ENCODE peak calls at places on chromosomes 1 and 21, in five cellular contexts. F is AG10803, Y is RWPE1, O is AG04450, K is cardiac fibroblast. P is an unnamed sample.

GRCh38 chr21:26519142-26519541 is 53.9 kb downstream of the CYYR1 start:
- DNase-seq in F (no peak), Y (no peak), O (no peak), K (no peak), P (no peak)

GRCh38 chr1:20110679-20111078 is 8.7 kb downstream of the PLA2G2D start:
- DNase-seq in O (peak; percentile 10), Y (peak; percentile 63), K (peak; percentile 92), F (peak; percentile 33), P (no peak)

GRCh38 chr1:200184196-200184595 is 156.7 kb downstream of the NR5A2 start:
- DNase-seq in O (no peak), F (peak; percentile 90), K (peak; percentile 88), Y (peak; percentile 97), P (no peak)

GRCh38 chr1:29471487-29472313 is 235.4 kb downstream of the PTPRU start:
- DNase-seq in F (no peak), K (no peak), O (no peak), Y (no peak), P (no peak)

GRCh38 chr1:8687539-8687938 is 129.9 kb downstream of the RERE start:
- DNase-seq in Y (no peak), K (no peak), F (no peak), O (no peak), P (no peak)

GRCh38 chr1:151993734-151994496 is at the start of gene S100A10:
- DNase-seq in O (no peak), Y (peak; percentile 67), K (peak; percentile 91), F (peak; percentile 86), P (peak; percentile 60)

GRCh38 chr1:246214708-246215504 is 292.2 kb downstream of the SMYD3 start:
- DNase-seq in Y (no peak), O (peak; percentile 89), F (peak; percentile 88), K (peak; percentile 88), P (no peak)

GRCh38 chr21:44424608-44425306 is 30.6 kb upstream of the LRRC3 start:
- DNase-seq in F (no peak), O (no peak), Y (no peak), K (no peak), P (no peak)

GRCh38 chr1:203172184-203173115 is 3.2 kb downstream of the MYBPH start:
- DNase-seq in Y (peak; percentile 82), K (peak; percentile 77), O (peak; percentile 21), F (peak; percentile 64), P (peak; percentile 89)

GRCh38 chr1:81439046-81439823 is 361.5 kb upstream of the ADGRL2 start:
- DNase-seq in F (no peak), Y (no peak), K (no peak), O (no peak), P (no peak)

GRCh38 chr1:44725309-44725698 is 5.7 kb downstream of the RNU5D-1 start:
- DNase-seq in K (no peak), O (no peak), F (no peak), Y (no peak), P (no peak)

GRCh38 chr1:61143821-61144220 is 61.5 kb downstream of the NFIA start:
- DNase-seq in O (no peak), Y (no peak), K (no peak), F (no peak), P (no peak)

GRCh38 chr1:219837274-219837993 is 90.9 kb downstream of the SLC30A10 start:
- DNase-seq in K (peak; percentile 67), O (peak; percentile 10), F (peak; percentile 49), Y (peak; percentile 53), P (peak; percentile 51)

GRCh38 chr1:42282024-42282579 is 52.9 kb downstream of the FOXJ3 start:
- DNase-seq in F (peak; percentile 95), O (peak; percentile 33), Y (no peak), K (peak; percentile 73), P (no peak)

GRCh38 chr1:161032409-161032808 is 6.4 kb downstream of the TSTD1 start:
- DNase-seq in K (peak; percentile 64), F (no peak), O (no peak), Y (no peak), P (no peak)

GRCh38 chr21:28142692-28143091 is 850.0 kb downstream of the LTN1 start:
- DNase-seq in Y (no peak), K (peak; percentile 46), F (peak; percentile 67), O (peak; percentile 68), P (no peak)

DNA sequence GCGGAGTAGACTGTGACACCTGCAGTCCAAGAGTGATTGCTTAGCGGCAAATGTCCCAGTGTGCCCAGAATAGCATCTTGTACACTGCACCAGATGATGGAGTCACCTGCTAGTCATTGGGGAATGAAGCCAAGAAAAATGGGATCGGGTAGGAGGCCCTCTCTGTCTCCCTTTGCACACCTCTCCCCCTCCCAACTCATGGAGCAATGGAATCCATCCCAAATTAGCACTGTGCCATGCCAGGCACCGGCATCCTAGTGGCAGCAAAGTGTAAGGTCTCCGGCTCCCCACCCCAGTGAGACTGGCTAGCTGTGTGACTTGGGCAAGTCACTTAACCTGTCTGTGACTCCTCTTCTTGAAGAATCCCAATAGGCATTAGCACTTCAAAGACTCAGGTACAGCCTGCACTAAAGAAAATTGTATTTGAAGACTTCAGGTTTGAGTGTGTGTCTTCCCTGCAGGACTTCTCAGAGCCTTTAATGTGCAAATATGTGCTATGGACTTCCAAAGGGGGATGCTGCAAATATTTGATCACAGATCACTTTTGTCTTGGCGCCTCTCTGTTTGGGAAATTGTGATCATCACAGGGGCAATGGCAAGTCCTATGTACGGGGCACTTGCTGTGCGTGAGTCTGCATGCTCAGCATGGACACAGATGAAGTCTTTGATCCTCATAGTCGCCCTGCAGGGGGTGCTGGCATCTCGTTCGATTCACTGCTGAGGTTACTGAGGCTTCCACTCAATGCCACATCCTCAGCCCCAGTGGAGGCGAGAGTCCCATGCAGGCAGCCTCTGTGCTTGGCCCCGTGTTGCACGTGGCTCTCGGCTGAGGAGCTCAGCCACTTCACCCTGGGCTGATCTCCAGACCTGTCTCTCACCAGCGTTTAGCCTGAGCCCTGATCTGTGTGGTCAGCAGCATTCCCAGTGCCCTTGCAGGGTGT is 272.9 kb upstream of the C1orf174 start:
- DNase-seq in K (no peak), Y (no peak), F (no peak), O (no peak), P (no peak)
- TF ChIP-seq CTCF in K (no peak), Y (no peak), F (no peak), O (no peak), P (no peak)

GRCh38 chr1:217063065-217063908 is 340.1 kb upstream of the ESRRG start:
- DNase-seq in O (no peak), F (no peak), K (no peak), Y (no peak), P (no peak)
- TF ChIP-seq CTCF in O (no peak), F (no peak), K (no peak), Y (no peak), P (no peak)

GRCh38 chr1:150185481-150185880 is 35.8 kb downstream of the PLEKHO1 start:
- DNase-seq in O (no peak), K (no peak), Y (no peak), F (no peak), P (no peak)

GRCh38 chr1:150182233-150182632 is 32.5 kb downstream of the PLEKHO1 start:
- DNase-seq in O (no peak), Y (no peak), K (no peak), F (no peak), P (no peak)

GRCh38 chr1:150187560-150187931 is 37.8 kb downstream of the PLEKHO1 start:
- DNase-seq in F (no peak), Y (no peak), K (no peak), O (no peak), P (no peak)

GRCh38 chr1:150192012-150192411 is 42.3 kb downstream of the PLEKHO1 start:
- DNase-seq in O (peak; percentile 33), F (peak; percentile 74), K (peak; percentile 73), Y (no peak), P (no peak)

GRCh38 chr1:150186789-150187559 is 37.3 kb downstream of the PLEKHO1 start:
- DNase-seq in Y (peak; percentile 37), K (peak; percentile 70), F (peak; percentile 68), O (no peak), P (no peak)
- TF ChIP-seq CTCF in Y (peak; percentile 48), K (peak; percentile 46), F (peak; percentile 35), O (peak; percentile 52), P (peak; percentile 62)

GRCh38 chr1:248047008-248047407 is 372 bp downstream of the OR2L3 start:
- DNase-seq in K (no peak), Y (no peak), O (no peak), F (no peak), P (no peak)
- TF ChIP-seq CTCF in K (no peak), Y (no peak), O (no peak), F (no peak), P (no peak)

GRCh38 chr1:13228343-13228781 is 2.4 kb upstream of the PRAMEF18 start:
- DNase-seq in F (no peak), K (no peak), Y (no peak), O (no peak), P (no peak)
- TF ChIP-seq CTCF in F (peak; percentile 22), K (no peak), Y (peak; percentile 20), O (no peak), P (no peak)

P was measured in endothelial cell.